ENCODE peak calls at places on chromosomes 1 and 21, in four cellular contexts. N is astrocyte of the spinal cord, C is foreskin fibroblast, A is astrocyte of the cerebellum. E is an unnamed sample.

GRCh38 chr1:74733616-74734484 is 898 bp downstream of the TYW3 start:
- DNase-seq in C (peak), A (peak), N (peak), E (peak)

GRCh38 chr1:58898739-58899580 is 115.1 kb upstream of the JUN start:
- DNase-seq in N (no peak), C (no peak), A (no peak), E (no peak)

GRCh38 chr1:975896-976683 is 5.8 kb downstream of the PERM1 start:
- DNase-seq in A (no peak), C (peak), N (peak), E (no peak)

GRCh38 chr1:152718238-152718637 is 10.3 kb downstream of the LCE4A start:
- DNase-seq in A (no peak), C (no peak), N (no peak), E (no peak)

GRCh38 chr1:64903593-64903992 is 62.8 kb downstream of the JAK1 start:
- DNase-seq in C (no peak), A (no peak), N (no peak), E (no peak)

GRCh38 chr1:41722184-41722583 is 196.5 kb downstream of the HIVEP3 start:
- DNase-seq in A (no peak), N (no peak), C (no peak), E (no peak)

GRCh38 chr1:110229348-110230001 is 19.4 kb downstream of the KCNC4 start:
- DNase-seq in N (no peak), C (no peak), A (no peak), E (no peak)

GRCh38 chr1:92485374-92486250 is 1.1 kb downstream of the GFI1 start:
- DNase-seq in C (no peak), N (peak), A (no peak), E (no peak)

GRCh38 chr1:201763439-201764140 is 65.4 kb upstream of the IPO9 start:
- DNase-seq in N (peak), C (peak), A (no peak), E (no peak)

GRCh38 chr1:33736496-33736895 is 127.4 kb upstream of the HMGB4 start:
- DNase-seq in C (no peak), A (no peak), N (no peak), E (no peak)

GRCh38 chr1:184838374-184838995 is 83.8 kb upstream of the EDEM3 start:
- DNase-seq in A (peak), C (peak), N (peak), E (peak)

GRCh38 chr21:44370027-44370735 is 16.8 kb downstream of the TRPM2 start:
- DNase-seq in N (no peak), C (peak), A (no peak), E (peak)

GRCh38 chr1:90821152-90821792 is 104.2 kb upstream of the BARHL2 start:
- DNase-seq in A (no peak), N (no peak), C (no peak), E (no peak)

GRCh38 chr1:219416598-219417238 is 196.2 kb downstream of the ZC3H11B start:
- DNase-seq in N (peak), C (peak), A (no peak), E (no peak)

GRCh38 chr1:19074902-19075721 is 118.6 kb upstream of the IFFO2 start:
- DNase-seq in C (no peak), A (no peak), N (no peak), E (no peak)

GRCh38 chr1:116760487-116760886 is 6.3 kb downstream of the CD2 start:
- DNase-seq in N (no peak), C (no peak), A (no peak), E (no peak)

GRCh38 chr1:214475331-214475730 is 76.1 kb downstream of the PTPN14 start:
- DNase-seq in N (no peak), C (no peak), A (no peak), E (no peak)

GRCh38 chr1:92965003-92965402 is 3.7 kb upstream of the DIPK1A start:
- DNase-seq in A (no peak), C (no peak), N (no peak), E (no peak)

GRCh38 chr1:43902058-43902831 is 31.4 kb upstream of the ARTN start:
- DNase-seq in A (no peak), N (no peak), C (no peak), E (no peak)

GRCh38 chr1:201184734-201185453 is 5.7 kb upstream of the IGFN1 start:
- DNase-seq in C (peak), N (peak), A (peak), E (peak)

GRCh38 chr1:208885046-208885445 is 640.9 kb upstream of the PLXNA2 start:
- DNase-seq in A (no peak), N (no peak), C (no peak), E (no peak)

GRCh38 chr1:36673207-36673606 is 190.5 kb upstream of the CSF3R start:
- DNase-seq in A (no peak), C (no peak), N (no peak), E (no peak)

GRCh38 chr1:76928511-76928910 is 61.2 kb downstream of the ST6GALNAC5 start:
- DNase-seq in C (no peak), A (no peak), N (no peak), E (no peak)

GRCh38 chr1:154765970-154766369 is 104.1 kb downstream of the KCNN3 start:
- DNase-seq in A (no peak), C (peak), N (peak), E (no peak)

GRCh38 chr1:10510520-10511493 is 36.1 kb downstream of the PEX14 start:
- DNase-seq in C (peak), A (no peak), N (peak), E (peak)

GRCh38 chr1:201999625-202000238 is 10.7 kb upstream of the ELF3 start:
- DNase-seq in A (peak), N (peak), C (peak), E (no peak)

GRCh38 chr1:2636733-2637132 is 3.9 kb upstream of the MMEL1 start:
- DNase-seq in N (no peak), C (no peak), A (no peak), E (no peak)

GRCh38 chr21:25934130-25934529 is 199.4 kb downstream of the GABPA start:
- DNase-seq in C (no peak), A (peak), N (peak), E (no peak)

GRCh38 chr1:90717665-90718410 is 736 bp upstream of the BARHL2 start:
- DNase-seq in A (no peak), C (peak), N (peak), E (no peak)

GRCh38 chr1:2197732-2198165 is 3.2 kb upstream of the FAAP20 start:
- DNase-seq in C (no peak), A (no peak), N (no peak), E (no peak)

GRCh38 chr1:15974855-15975254 is 1.0 kb downstream of the ZBTB17 start:
- DNase-seq in A (no peak), N (no peak), C (no peak), E (no peak)

GRCh38 chr1:44154665-44155064 is 13.2 kb upstream of the KLF18 start:
- DNase-seq in N (no peak), A (no peak), C (no peak), E (no peak)

GRCh38 chr1:160622885-160623633 is 23.8 kb downstream of the SLAMF1 start:
- DNase-seq in C (no peak), N (no peak), A (no peak), E (no peak)

GRCh38 chr1:55305735-55306134 is 90.6 kb upstream of the USP24 start:
- DNase-seq in A (no peak), N (no peak), C (peak), E (no peak)

GRCh38 chr1:39490596-39491145 is 765 bp upstream of the BMP8A start:
- DNase-seq in A (no peak), N (no peak), C (no peak), E (no peak)

GRCh38 chr1:43359696-43360095 is 915 bp downstream of the CDC20 start:
- DNase-seq in N (no peak), C (no peak), A (no peak), E (no peak)

GRCh38 chr1:80841261-80841660 is 959.5 kb upstream of the ADGRL2 start:
- DNase-seq in A (no peak), C (no peak), N (no peak), E (no peak)

GRCh38 chr1:80837066-80837465 is 963.7 kb upstream of the ADGRL2 start:
- DNase-seq in C (no peak), N (no peak), A (no peak), E (no peak)

GRCh38 chr1:80836505-80836904 is 964.2 kb upstream of the ADGRL2 start:
- DNase-seq in A (no peak), C (no peak), N (no peak), E (no peak)
- TF ChIP-seq CTCF in A (no peak), C (no peak), N (no peak), E (no peak)

GRCh38 chr1:68322837-68323687 is 90.7 kb upstream of the WLS start:
- DNase-seq in A (peak), N (peak), C (peak), E (peak)

GRCh38 chr1:68319907-68320306 is 87.6 kb upstream of the WLS start:
- DNase-seq in A (no peak), N (no peak), C (no peak), E (no peak)

GRCh38 chr1:68322096-68322495 is 89.8 kb upstream of the WLS start:
- DNase-seq in N (no peak), A (no peak), C (peak), E (no peak)

GRCh38 chr1:68321084-68321685 is 88.9 kb upstream of the WLS start:
- DNase-seq in N (peak), C (peak), A (peak), E (no peak)

DNA sequence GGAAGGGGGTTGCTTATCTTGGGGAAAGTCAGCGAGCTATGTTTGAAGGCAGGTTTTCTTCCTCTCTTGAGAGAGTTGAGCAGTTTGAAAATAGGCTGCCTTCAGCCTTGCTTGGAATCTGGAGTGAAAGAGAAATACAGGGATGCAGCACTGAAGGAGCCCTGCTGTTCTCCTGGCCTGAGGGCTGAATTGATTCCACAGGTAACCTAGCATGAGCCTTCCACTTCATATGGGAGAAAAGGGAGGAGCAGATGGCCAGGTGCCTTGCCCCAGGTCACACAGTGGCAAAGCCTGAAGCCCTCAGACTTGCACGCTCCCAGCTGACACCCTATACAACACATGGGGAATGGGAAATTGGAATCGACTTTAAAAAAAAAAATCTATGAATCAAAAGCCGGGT is 88.0 kb upstream of the WLS start:
- DNase-seq in A (no peak), C (no peak), N (no peak), E (no peak)
- H3K4me3 ChIP-seq in A (no peak), C (no peak), N (no peak), E (no peak)

DNA sequence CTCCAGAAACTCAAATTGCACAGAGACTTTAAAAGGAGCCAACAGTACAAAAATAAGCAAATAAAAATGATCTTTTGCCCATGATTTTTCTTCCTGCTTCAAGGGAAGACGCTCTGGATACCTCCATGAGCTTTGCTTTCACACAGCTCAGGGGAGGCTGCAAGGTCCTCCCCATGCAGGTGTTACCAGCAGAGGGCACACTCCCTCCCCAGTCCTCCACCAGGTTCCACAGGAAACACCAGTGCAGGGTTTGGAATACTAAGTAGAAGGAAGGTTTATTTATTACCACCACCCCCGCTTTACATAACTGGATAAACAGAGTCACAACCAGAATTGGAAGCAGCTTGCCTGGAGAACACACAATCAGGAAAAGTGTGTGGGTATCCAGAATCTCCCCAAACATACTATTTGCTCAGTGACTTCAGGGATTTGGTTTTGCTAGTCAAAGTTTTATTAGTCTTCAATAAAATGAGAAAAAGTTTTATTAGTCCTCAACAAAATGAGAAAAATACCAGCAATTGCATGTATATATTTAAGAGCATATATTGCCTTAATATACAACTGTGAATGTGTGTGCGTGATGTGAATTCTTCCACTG is 37.3 kb downstream of the HSD3B1 start:
- DNase-seq in C (no peak), A (no peak), N (no peak), E (no peak)
- TF ChIP-seq CTCF in C (peak), A (peak), N (peak), E (peak)

DNA sequence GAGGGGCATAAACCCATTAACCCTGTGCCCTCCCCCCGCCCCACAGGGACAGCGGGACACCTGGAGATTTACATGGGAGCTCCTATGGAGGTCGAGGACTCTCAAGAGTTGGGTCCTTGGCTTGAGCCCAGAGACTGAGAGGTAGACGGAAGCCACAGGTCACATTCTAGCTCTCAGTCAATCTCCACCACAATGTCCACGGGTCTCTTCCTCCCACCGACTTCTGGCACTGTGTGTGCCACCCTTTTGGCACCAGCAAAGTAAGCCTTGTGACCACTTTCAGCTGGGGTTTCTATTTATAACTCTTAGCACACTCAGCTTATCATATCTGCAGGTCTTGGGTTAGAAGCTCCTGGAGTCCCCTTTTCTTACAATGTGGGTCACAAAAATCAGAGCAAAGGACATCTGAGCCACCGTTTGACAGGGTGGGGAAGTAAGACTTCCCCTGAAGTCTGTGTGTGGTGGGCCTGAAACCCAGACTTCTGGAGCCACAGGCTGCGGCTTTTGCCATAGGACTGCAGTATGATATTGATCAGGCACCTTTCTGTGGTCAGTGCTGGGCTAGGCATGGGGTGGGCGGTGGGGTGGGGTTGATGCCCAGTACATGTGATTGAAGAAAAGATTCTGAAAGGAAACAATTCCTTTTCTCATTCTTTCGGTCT is 28.3 kb downstream of the NCMAP start:
- DNase-seq in A (no peak), C (no peak), N (no peak), E (no peak)
- H3K4me3 ChIP-seq in A (no peak), C (no peak), N (no peak), E (no peak)

GRCh38 chr21:39688010-39688409 is 57.0 kb upstream of the IGSF5 start:
- DNase-seq in N (no peak), A (no peak), C (no peak), E (no peak)

GRCh38 chr21:39685991-39686390 is 59.0 kb upstream of the IGSF5 start:
- DNase-seq in A (no peak), N (no peak), C (no peak), E (no peak)

GRCh38 chr21:39686636-39687035 is 58.3 kb upstream of the IGSF5 start:
- DNase-seq in A (no peak), C (no peak), N (no peak), E (no peak)

GRCh38 chr21:39687069-39687468 is 57.9 kb upstream of the IGSF5 start:
- DNase-seq in N (no peak), A (no peak), C (no peak), E (no peak)

GRCh38 chr21:39685236-39685635 is 59.7 kb upstream of the IGSF5 start:
- DNase-seq in C (no peak), N (no peak), A (no peak), E (no peak)
- TF ChIP-seq CTCF in C (no peak), N (no peak), A (no peak), E (no peak)

GRCh38 chr1:107594541-107594940 is 370.4 kb downstream of the VAV3 start:
- DNase-seq in N (no peak), C (no peak), A (no peak), E (no peak)

GRCh38 chr1:107599220-107599619 is 365.8 kb downstream of the VAV3 start:
- DNase-seq in C (no peak), N (no peak), A (no peak), E (no peak)

GRCh38 chr1:107593436-107594209 is 371.4 kb downstream of the VAV3 start:
- DNase-seq in A (no peak), N (no peak), C (no peak), E (no peak)

DNA sequence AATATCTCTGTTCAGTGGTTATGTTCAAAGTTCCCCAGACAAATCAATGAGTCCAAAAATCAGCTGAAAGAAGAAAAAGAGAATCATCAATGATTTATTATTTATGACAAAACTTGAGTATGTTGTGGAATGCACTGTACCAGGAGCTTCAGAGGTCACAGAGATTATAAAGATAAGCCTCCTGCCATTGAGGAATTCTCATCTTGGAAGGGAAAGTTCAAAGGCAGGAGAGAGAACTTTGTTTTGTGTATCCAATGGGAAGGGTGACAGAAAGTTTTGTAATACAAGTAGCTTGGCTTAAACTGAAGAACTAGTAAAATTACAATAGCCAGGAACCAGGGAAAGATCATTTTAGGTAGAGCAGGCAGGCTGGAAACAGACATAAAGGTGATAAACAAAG is 367.7 kb downstream of the VAV3 start:
- DNase-seq in A (no peak), C (no peak), N (no peak), E (no peak)
- H3K4me3 ChIP-seq in A (no peak), C (no peak), N (no peak), E (no peak)

E was measured in AG09309.